ENCODE peak calls at places on chromosomes 6 and 20, in nine cellular contexts. One of them, this sample, is unnamed.

GRCh38 chr20:60851826-60852704 is 400.0 kb upstream of the CDH4 start:
- DNase-seq in foreskin fibroblast: no peak
- DNase-seq in ascending aorta: no peak
- DNase-seq in hepatocyte: peak
- DNase-seq in LNCaP clone FGC: no peak
- DNase-seq in cardiac muscle cell: peak
- DNase-seq in body of pancreas: no peak
- DNase-seq in choroid plexus epithelial cell: peak
- DNase-seq in dorsolateral prefrontal cortex: no peak
- DNase-seq in this sample: no peak

GRCh38 chr6:41515995-41516394 is 30.2 kb upstream of the FOXP4 start:
- DNase-seq in foreskin fibroblast: no peak
- DNase-seq in ascending aorta: no peak
- DNase-seq in hepatocyte: no peak
- DNase-seq in LNCaP clone FGC: no peak
- DNase-seq in cardiac muscle cell: peak
- DNase-seq in body of pancreas: no peak
- DNase-seq in choroid plexus epithelial cell: no peak
- DNase-seq in dorsolateral prefrontal cortex: no peak
- DNase-seq in this sample: no peak

GRCh38 chr6:36285797-36286196 is 15.9 kb downstream of the PNPLA1 start:
- DNase-seq in foreskin fibroblast: no peak
- DNase-seq in ascending aorta: no peak
- DNase-seq in hepatocyte: no peak
- DNase-seq in LNCaP clone FGC: no peak
- DNase-seq in cardiac muscle cell: no peak
- DNase-seq in body of pancreas: no peak
- DNase-seq in choroid plexus epithelial cell: no peak
- DNase-seq in dorsolateral prefrontal cortex: no peak
- DNase-seq in this sample: no peak

GRCh38 chr6:5083813-5084191 is 1.3 kb upstream of the PPP1R3G start:
- DNase-seq in foreskin fibroblast: no peak
- DNase-seq in ascending aorta: no peak
- DNase-seq in hepatocyte: no peak
- DNase-seq in LNCaP clone FGC: no peak
- DNase-seq in cardiac muscle cell: no peak
- DNase-seq in body of pancreas: no peak
- DNase-seq in choroid plexus epithelial cell: no peak
- DNase-seq in dorsolateral prefrontal cortex: no peak
- DNase-seq in this sample: no peak

GRCh38 chr20:18831830-18832229 is 18.2 kb downstream of the SCP2D1 start:
- DNase-seq in foreskin fibroblast: no peak
- DNase-seq in ascending aorta: no peak
- DNase-seq in hepatocyte: peak
- DNase-seq in LNCaP clone FGC: no peak
- DNase-seq in cardiac muscle cell: no peak
- DNase-seq in body of pancreas: no peak
- DNase-seq in choroid plexus epithelial cell: no peak
- DNase-seq in dorsolateral prefrontal cortex: no peak
- DNase-seq in this sample: peak

GRCh38 chr6:87197547-87197946 is 42.2 kb downstream of the ZNF292 start:
- DNase-seq in foreskin fibroblast: no peak
- DNase-seq in ascending aorta: no peak
- DNase-seq in hepatocyte: no peak
- DNase-seq in LNCaP clone FGC: no peak
- DNase-seq in cardiac muscle cell: no peak
- DNase-seq in body of pancreas: no peak
- DNase-seq in choroid plexus epithelial cell: no peak
- DNase-seq in dorsolateral prefrontal cortex: no peak
- DNase-seq in this sample: no peak

GRCh38 chr20:41046716-41047115 is 18.1 kb downstream of the TOP1 start:
- DNase-seq in foreskin fibroblast: peak
- DNase-seq in ascending aorta: no peak
- DNase-seq in hepatocyte: no peak
- DNase-seq in LNCaP clone FGC: no peak
- DNase-seq in cardiac muscle cell: no peak
- DNase-seq in body of pancreas: no peak
- DNase-seq in choroid plexus epithelial cell: peak
- DNase-seq in dorsolateral prefrontal cortex: no peak
- DNase-seq in this sample: no peak

GRCh38 chr6:30887901-30888300 is 3.6 kb downstream of the DDR1 start:
- DNase-seq in foreskin fibroblast: peak
- DNase-seq in ascending aorta: no peak
- DNase-seq in hepatocyte: no peak
- DNase-seq in LNCaP clone FGC: no peak
- DNase-seq in cardiac muscle cell: no peak
- DNase-seq in body of pancreas: no peak
- DNase-seq in choroid plexus epithelial cell: no peak
- DNase-seq in dorsolateral prefrontal cortex: no peak
- DNase-seq in this sample: no peak

GRCh38 chr6:21115111-21115510 is 478.4 kb upstream of the SOX4 start:
- DNase-seq in foreskin fibroblast: peak
- DNase-seq in ascending aorta: no peak
- DNase-seq in hepatocyte: no peak
- DNase-seq in LNCaP clone FGC: no peak
- DNase-seq in cardiac muscle cell: no peak
- DNase-seq in body of pancreas: no peak
- DNase-seq in choroid plexus epithelial cell: peak
- DNase-seq in dorsolateral prefrontal cortex: no peak
- DNase-seq in this sample: no peak

GRCh38 chr6:70312165-70312564 is 9.3 kb upstream of the COL9A1 start:
- DNase-seq in foreskin fibroblast: peak
- DNase-seq in ascending aorta: no peak
- DNase-seq in hepatocyte: no peak
- DNase-seq in LNCaP clone FGC: no peak
- DNase-seq in cardiac muscle cell: no peak
- DNase-seq in body of pancreas: no peak
- DNase-seq in choroid plexus epithelial cell: peak
- DNase-seq in dorsolateral prefrontal cortex: no peak
- DNase-seq in this sample: no peak

GRCh38 chr20:33318096-33318429 is 35.0 kb downstream of the BPIFB1 start:
- DNase-seq in foreskin fibroblast: no peak
- DNase-seq in ascending aorta: no peak
- DNase-seq in hepatocyte: no peak
- DNase-seq in LNCaP clone FGC: no peak
- DNase-seq in cardiac muscle cell: no peak
- DNase-seq in body of pancreas: no peak
- DNase-seq in choroid plexus epithelial cell: no peak
- DNase-seq in dorsolateral prefrontal cortex: no peak
- DNase-seq in this sample: no peak

GRCh38 chr6:162442675-162443074 is 284.9 kb downstream of the PRKN start:
- DNase-seq in foreskin fibroblast: no peak
- DNase-seq in ascending aorta: no peak
- DNase-seq in hepatocyte: peak
- DNase-seq in LNCaP clone FGC: peak
- DNase-seq in cardiac muscle cell: peak
- DNase-seq in body of pancreas: no peak
- DNase-seq in choroid plexus epithelial cell: no peak
- DNase-seq in dorsolateral prefrontal cortex: no peak
- DNase-seq in this sample: no peak

GRCh38 chr20:62589150-62589498 is 53.2 kb upstream of the SLCO4A1 start:
- DNase-seq in foreskin fibroblast: no peak
- DNase-seq in ascending aorta: no peak
- DNase-seq in hepatocyte: no peak
- DNase-seq in LNCaP clone FGC: no peak
- DNase-seq in cardiac muscle cell: no peak
- DNase-seq in body of pancreas: no peak
- DNase-seq in choroid plexus epithelial cell: no peak
- DNase-seq in dorsolateral prefrontal cortex: no peak
- DNase-seq in this sample: no peak

GRCh38 chr6:3438190-3439167 is 18.4 kb downstream of the SLC22A23 start:
- DNase-seq in foreskin fibroblast: peak
- DNase-seq in ascending aorta: no peak
- DNase-seq in hepatocyte: peak
- DNase-seq in LNCaP clone FGC: no peak
- DNase-seq in cardiac muscle cell: no peak
- DNase-seq in body of pancreas: no peak
- DNase-seq in choroid plexus epithelial cell: peak
- DNase-seq in dorsolateral prefrontal cortex: no peak
- DNase-seq in this sample: no peak

GRCh38 chr6:12065321-12066140 is 53.4 kb downstream of the HIVEP1 start:
- DNase-seq in foreskin fibroblast: no peak
- DNase-seq in ascending aorta: no peak
- DNase-seq in hepatocyte: no peak
- DNase-seq in LNCaP clone FGC: no peak
- DNase-seq in cardiac muscle cell: peak
- DNase-seq in body of pancreas: no peak
- DNase-seq in choroid plexus epithelial cell: no peak
- DNase-seq in dorsolateral prefrontal cortex: no peak
- DNase-seq in this sample: no peak

GRCh38 chr6:12062605-12063004 is 50.5 kb downstream of the HIVEP1 start:
- DNase-seq in foreskin fibroblast: no peak
- DNase-seq in ascending aorta: no peak
- DNase-seq in hepatocyte: no peak
- DNase-seq in LNCaP clone FGC: no peak
- DNase-seq in cardiac muscle cell: no peak
- DNase-seq in body of pancreas: no peak
- DNase-seq in choroid plexus epithelial cell: no peak
- DNase-seq in dorsolateral prefrontal cortex: no peak
- DNase-seq in this sample: no peak

GRCh38 chr6:12064538-12064937 is 52.4 kb downstream of the HIVEP1 start:
- DNase-seq in foreskin fibroblast: no peak
- DNase-seq in ascending aorta: no peak
- DNase-seq in hepatocyte: no peak
- DNase-seq in LNCaP clone FGC: no peak
- DNase-seq in cardiac muscle cell: no peak
- DNase-seq in body of pancreas: no peak
- DNase-seq in choroid plexus epithelial cell: no peak
- DNase-seq in dorsolateral prefrontal cortex: no peak
- DNase-seq in this sample: no peak

GRCh38 chr6:12066297-12066696 is 54.2 kb downstream of the HIVEP1 start:
- DNase-seq in foreskin fibroblast: peak
- DNase-seq in ascending aorta: no peak
- DNase-seq in hepatocyte: no peak
- DNase-seq in LNCaP clone FGC: peak
- DNase-seq in cardiac muscle cell: no peak
- DNase-seq in body of pancreas: no peak
- DNase-seq in choroid plexus epithelial cell: peak
- DNase-seq in dorsolateral prefrontal cortex: no peak
- DNase-seq in this sample: no peak

DNA sequence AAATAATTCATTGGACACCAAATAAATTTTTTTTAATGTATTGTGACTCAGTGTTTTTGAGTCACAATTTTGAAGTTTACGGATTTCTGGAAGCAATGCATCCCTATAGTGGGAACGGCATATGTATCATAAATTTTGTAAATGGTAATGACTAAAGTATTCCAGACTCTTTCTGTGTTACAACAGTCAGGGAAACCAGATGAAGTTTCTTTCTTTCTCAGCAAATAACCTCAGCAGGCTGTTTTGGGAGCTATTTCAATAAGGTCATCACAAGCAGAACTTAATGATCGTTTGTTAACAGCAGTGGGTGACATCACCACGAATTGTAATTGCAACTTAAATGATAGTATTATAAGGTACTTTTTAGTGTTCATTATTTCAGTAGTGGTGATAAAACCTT is 52.0 kb downstream of the HIVEP1 start:
- DNase-seq in foreskin fibroblast: peak
- DNase-seq in ascending aorta: no peak
- DNase-seq in hepatocyte: no peak
- DNase-seq in LNCaP clone FGC: no peak
- DNase-seq in cardiac muscle cell: no peak
- DNase-seq in body of pancreas: no peak
- DNase-seq in choroid plexus epithelial cell: no peak
- DNase-seq in dorsolateral prefrontal cortex: no peak
- DNase-seq in this sample: no peak
- H3K4me3 ChIP-seq in foreskin fibroblast: peak
- H3K4me3 ChIP-seq in ascending aorta: no peak
- H3K4me3 ChIP-seq in hepatocyte: no peak
- H3K4me3 ChIP-seq in LNCaP clone FGC: no peak
- H3K4me3 ChIP-seq in cardiac muscle cell: no peak
- H3K4me3 ChIP-seq in body of pancreas: no peak
- H3K4me3 ChIP-seq in choroid plexus epithelial cell: no peak
- H3K4me3 ChIP-seq in dorsolateral prefrontal cortex: no peak
- H3K4me3 ChIP-seq in this sample: no peak

GRCh38 chr6:67935976-67936477 is 699.1 kb upstream of the ADGRB3 start:
- DNase-seq in foreskin fibroblast: no peak
- DNase-seq in ascending aorta: no peak
- DNase-seq in hepatocyte: no peak
- DNase-seq in LNCaP clone FGC: no peak
- DNase-seq in cardiac muscle cell: no peak
- DNase-seq in body of pancreas: no peak
- DNase-seq in choroid plexus epithelial cell: no peak
- DNase-seq in dorsolateral prefrontal cortex: no peak
- DNase-seq in this sample: no peak

DNA sequence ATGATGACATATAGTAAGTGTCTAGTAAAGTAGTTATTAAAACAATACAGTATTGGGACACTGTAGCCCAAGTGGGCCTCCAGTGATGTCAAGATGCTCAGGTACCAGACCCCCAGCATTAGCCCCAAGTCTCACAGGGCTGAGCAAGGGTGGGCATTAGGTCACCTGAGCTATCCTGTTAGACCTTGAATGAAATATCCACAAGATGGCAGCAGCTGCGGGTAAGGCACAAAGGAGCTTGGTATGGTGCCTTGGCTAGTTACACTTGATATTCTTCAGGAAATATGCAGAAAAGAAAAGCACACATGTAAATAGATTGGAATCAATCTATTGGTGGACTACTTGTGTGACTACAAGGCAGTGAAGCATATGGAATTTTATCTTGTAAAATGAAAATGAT is 701.8 kb upstream of the ADGRB3 start:
- DNase-seq in foreskin fibroblast: no peak
- DNase-seq in ascending aorta: no peak
- DNase-seq in hepatocyte: no peak
- DNase-seq in LNCaP clone FGC: no peak
- DNase-seq in cardiac muscle cell: no peak
- DNase-seq in body of pancreas: no peak
- DNase-seq in choroid plexus epithelial cell: peak
- DNase-seq in dorsolateral prefrontal cortex: no peak
- DNase-seq in this sample: no peak
- TF ChIP-seq CTCF in foreskin fibroblast: no peak
- TF ChIP-seq CTCF in ascending aorta: no peak
- TF ChIP-seq CTCF in hepatocyte: no peak
- TF ChIP-seq CTCF in LNCaP clone FGC: peak
- TF ChIP-seq CTCF in cardiac muscle cell: no peak
- TF ChIP-seq CTCF in body of pancreas: no peak
- TF ChIP-seq CTCF in choroid plexus epithelial cell: peak
- TF ChIP-seq CTCF in dorsolateral prefrontal cortex: no peak
- TF ChIP-seq CTCF in this sample: no peak

GRCh38 chr20:5766085-5766764 is 16.0 kb downstream of the SHLD1 start:
- DNase-seq in foreskin fibroblast: no peak
- DNase-seq in ascending aorta: no peak
- DNase-seq in hepatocyte: no peak
- DNase-seq in LNCaP clone FGC: peak
- DNase-seq in cardiac muscle cell: no peak
- DNase-seq in body of pancreas: peak
- DNase-seq in choroid plexus epithelial cell: no peak
- DNase-seq in dorsolateral prefrontal cortex: no peak
- DNase-seq in this sample: no peak
- H3K4me3 ChIP-seq in foreskin fibroblast: no peak
- H3K4me3 ChIP-seq in ascending aorta: no peak
- H3K4me3 ChIP-seq in hepatocyte: no peak
- H3K4me3 ChIP-seq in LNCaP clone FGC: no peak
- H3K4me3 ChIP-seq in cardiac muscle cell: no peak
- H3K4me3 ChIP-seq in body of pancreas: no peak
- H3K4me3 ChIP-seq in choroid plexus epithelial cell: no peak
- H3K4me3 ChIP-seq in dorsolateral prefrontal cortex: no peak
- H3K4me3 ChIP-seq in this sample: no peak

GRCh38 chr6:156686429-156686939 is 90.7 kb upstream of the ARID1B start:
- DNase-seq in foreskin fibroblast: peak
- DNase-seq in ascending aorta: no peak
- DNase-seq in hepatocyte: peak
- DNase-seq in LNCaP clone FGC: no peak
- DNase-seq in cardiac muscle cell: peak
- DNase-seq in body of pancreas: peak
- DNase-seq in choroid plexus epithelial cell: peak
- DNase-seq in dorsolateral prefrontal cortex: no peak
- DNase-seq in this sample: peak
- TF ChIP-seq CTCF in foreskin fibroblast: peak
- TF ChIP-seq CTCF in ascending aorta: peak
- TF ChIP-seq CTCF in hepatocyte: peak
- TF ChIP-seq CTCF in LNCaP clone FGC: peak
- TF ChIP-seq CTCF in cardiac muscle cell: peak
- TF ChIP-seq CTCF in body of pancreas: peak
- TF ChIP-seq CTCF in choroid plexus epithelial cell: peak
- TF ChIP-seq CTCF in dorsolateral prefrontal cortex: peak
- TF ChIP-seq CTCF in this sample: peak

This sample was measured in adrenal gland.